ENCODE peak calls at places on chromosomes 1 and 21, in eight cellular contexts. Y is GM13976; I is AG08396; N is T-cell; F is spleen; P is aorta; J is stimulated activated CD4-positive, alpha-beta T cell treated with anti-CD3 and anti-CD28 coated beads, Interleukin-2, amount 100 ng/mL, for 48 hours; M is tibial nerve. D is an unnamed sample.

GRCh38 chr21:18716578-18717138 is 313.1 kb upstream of the TMPRSS15 start:
- DNase-seq in J (no peak), P (no peak), N (no peak), Y (no peak), M (no peak), F (no peak), I (no peak), D (no peak)

GRCh38 chr1:227928811-227929375 is 18.8 kb downstream of the WNT9A start:
- DNase-seq in Y (no peak), J (no peak), N (no peak), F (no peak), P (peak), I (no peak), M (no peak), D (no peak)

GRCh38 chr1:117565745-117566455 is 39.9 kb upstream of the TENT5C start:
- DNase-seq in Y (no peak), F (no peak), I (no peak), J (no peak), N (no peak), P (no peak), M (no peak), D (no peak)

GRCh38 chr21:17334478-17334877 is 178.4 kb upstream of the CXADR start:
- DNase-seq in J (no peak), P (no peak), M (no peak), Y (no peak), F (no peak), I (no peak), N (no peak), D (no peak)

GRCh38 chr1:172902861-172903381 is 147.8 kb downstream of the TNFSF18 start:
- DNase-seq in I (no peak), M (no peak), Y (no peak), N (no peak), P (no peak), J (no peak), F (no peak), D (no peak)

GRCh38 chr1:212214377-212214776 is 70.8 kb upstream of the PPP2R5A start:
- DNase-seq in P (no peak), I (no peak), M (no peak), Y (no peak), N (no peak), J (no peak), F (no peak), D (no peak)

GRCh38 chr1:3659093-3659492 is 6.8 kb downstream of the TP73 start:
- DNase-seq in Y (no peak), M (no peak), P (peak), I (no peak), J (no peak), N (no peak), F (no peak), D (no peak)

GRCh38 chr21:42440187-42440792 is 36.6 kb downstream of the UBASH3A start:
- DNase-seq in N (no peak), Y (peak), J (no peak), M (no peak), P (no peak), F (peak), I (no peak), D (no peak)

GRCh38 chr1:94153133-94153532 is 32.2 kb upstream of the ABCA4 start:
- DNase-seq in I (no peak), Y (no peak), F (no peak), P (no peak), M (no peak), N (no peak), J (no peak), D (no peak)

GRCh38 chr1:161486806-161487482 is 18.3 kb upstream of the FCGR2A start:
- DNase-seq in N (peak), I (peak), Y (peak), J (peak), P (no peak), F (no peak), M (peak), D (peak)

GRCh38 chr1:24536391-24536840 is 19.5 kb upstream of the NCMAP start:
- DNase-seq in N (peak), P (no peak), M (no peak), F (peak), I (no peak), Y (peak), J (peak), D (peak)

GRCh38 chr1:3955196-3955772 is 55.2 kb upstream of the C1orf174 start:
- DNase-seq in M (no peak), P (no peak), N (no peak), F (no peak), I (no peak), Y (no peak), J (no peak), D (no peak)

GRCh38 chr1:2828586-2829250 is 27.2 kb upstream of the TTC34 start:
- DNase-seq in Y (no peak), J (no peak), N (no peak), I (no peak), M (no peak), P (peak), F (no peak), D (no peak)

GRCh38 chr1:201258763-201259230 is 24.5 kb upstream of the PKP1 start:
- DNase-seq in J (no peak), Y (peak), I (no peak), P (no peak), N (no peak), F (peak), M (no peak), D (no peak)

GRCh38 chr1:94562502-94563260 is 21.1 kb upstream of the F3 start:
- DNase-seq in Y (no peak), J (no peak), M (no peak), F (no peak), P (no peak), N (no peak), I (no peak), D (no peak)

GRCh38 chr1:29703596-29703995 is 467.3 kb downstream of the PTPRU start:
- DNase-seq in I (peak), Y (peak), P (no peak), M (peak), N (no peak), J (no peak), F (no peak), D (no peak)

GRCh38 chr1:25061596-25061995 is 131.5 kb upstream of the RUNX3 start:
- DNase-seq in N (no peak), F (no peak), P (no peak), Y (no peak), I (no peak), J (no peak), M (no peak), D (no peak)

GRCh38 chr21:44083631-44084291 is 23.4 kb upstream of the PWP2 start:
- DNase-seq in F (peak), J (peak), M (no peak), N (peak), I (peak), P (no peak), Y (no peak), D (peak)

GRCh38 chr1:222241410-222241809 is 306.5 kb downstream of the HHIPL2 start:
- DNase-seq in F (no peak), I (no peak), N (no peak), Y (no peak), P (no peak), M (no peak), J (no peak), D (no peak)

D was measured in stimulated activated naive CD4-positive, alpha-beta T cell.